ENCODE peak calls at places on chromosomes 12 and 14, in four cellular contexts. E is upper lobe of right lung; M is CD4-positive, alpha-beta T cell; J is esophagus squamous epithelium. L is an unnamed sample.

GRCh38 chr12:10191865-10192264 is 13.0 kb downstream of the TMEM52B start:
- DNase-seq in E (no peak), M (no peak), J (no peak), L (no peak)

GRCh38 chr12:57031228-57031670 is 14.9 kb upstream of the TAC3 start:
- DNase-seq in E (no peak), M (no peak), J (no peak), L (no peak)

GRCh38 chr12:123942911-123943648 is 29.6 kb downstream of the CCDC92 start:
- DNase-seq in E (no peak), M (no peak), J (no peak), L (no peak)

GRCh38 chr12:112107728-112108447 is 695 bp downstream of the NAA25 start:
- DNase-seq in E (peak), M (no peak), J (no peak), L (no peak)

GRCh38 chr14:89061696-89062095 is 237.2 kb downstream of the TTC8 start:
- DNase-seq in E (no peak), M (no peak), J (no peak), L (no peak)

GRCh38 chr12:44626883-44627282 is 249.2 kb downstream of the NELL2 start:
- DNase-seq in E (no peak), M (no peak), J (no peak), L (no peak)

GRCh38 chr14:103732868-103733626 is 17.4 kb downstream of the ZFYVE21 start:
- DNase-seq in E (peak), M (no peak), J (no peak), L (no peak)

GRCh38 chr12:89665556-89665955 is 43.1 kb downstream of the ATP2B1 start:
- DNase-seq in E (no peak), M (no peak), J (no peak), L (no peak)

GRCh38 chr12:91178139-91178561 is 4.5 kb downstream of the DCN start:
- DNase-seq in E (no peak), M (no peak), J (no peak), L (no peak)

GRCh38 chr12:1197264-1198018 is 206.4 kb downstream of the ERC1 start:
- DNase-seq in E (no peak), M (no peak), J (no peak), L (no peak)

GRCh38 chr12:95600567-95600966 is 49.3 kb upstream of the USP44 start:
- DNase-seq in E (no peak), M (no peak), J (no peak), L (no peak)

GRCh38 chr12:110262442-110263388 is 18.3 kb upstream of the ATP2A2 start:
- DNase-seq in E (peak), M (no peak), J (no peak), L (no peak)

GRCh38 chr12:109818900-109819500 is 14.2 kb downstream of the TRPV4 start:
- DNase-seq in E (no peak), M (no peak), J (no peak), L (no peak)

GRCh38 chr14:64715146-64715627 is 11.0 kb downstream of the PLEKHG3 start:
- DNase-seq in E (no peak), M (no peak), J (no peak), L (no peak)

GRCh38 chr12:109981311-109981710 is 14.9 kb downstream of the GIT2 start:
- DNase-seq in E (no peak), M (peak), J (no peak), L (no peak)

GRCh38 chr12:47066278-47067048 is 13.0 kb upstream of the PCED1B start:
- DNase-seq in E (no peak), M (no peak), J (no peak), L (no peak)

GRCh38 chr12:48000878-48001321 is 3.4 kb downstream of the COL2A1 start:
- DNase-seq in E (no peak), M (no peak), J (no peak), L (no peak)

GRCh38 chr12:66066929-66067281 is 63.6 kb downstream of the LLPH start:
- DNase-seq in E (no peak), M (no peak), J (no peak), L (no peak)

GRCh38 chr12:66063976-66064375 is 66.6 kb downstream of the LLPH start:
- DNase-seq in E (no peak), M (no peak), J (no peak), L (no peak)

GRCh38 chr12:66066071-66066928 is 64.2 kb downstream of the LLPH start:
- DNase-seq in E (no peak), M (no peak), J (no peak), L (no peak)

GRCh38 chr12:66065146-66065545 is 65.4 kb downstream of the LLPH start:
- DNase-seq in E (no peak), M (no peak), J (no peak), L (no peak)

GRCh38 chr12:66065623-66066022 is 64.9 kb downstream of the LLPH start:
- DNase-seq in E (no peak), M (no peak), J (no peak), L (no peak)
- H3K27ac ChIP-seq in E (no peak), M (no peak), J (no peak), L (no peak)

DNA sequence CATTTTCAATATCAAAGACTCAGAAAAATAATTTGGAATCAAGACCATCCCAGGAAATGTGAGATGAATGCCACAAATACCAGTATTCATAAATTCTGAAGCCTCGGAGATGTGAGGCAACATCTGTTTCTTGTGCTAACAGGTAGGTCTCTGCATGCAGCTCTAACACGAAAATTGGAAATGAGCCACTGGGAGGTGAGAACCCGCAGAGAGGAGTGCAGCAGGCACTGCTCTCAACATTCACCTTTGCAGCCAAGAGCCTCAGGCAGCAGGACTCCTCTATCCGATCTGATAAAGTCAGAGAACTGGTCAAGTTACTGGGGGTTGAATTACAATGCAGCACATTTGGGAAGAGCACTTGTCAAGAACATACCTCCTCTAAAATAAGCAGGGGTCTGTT is 209.4 kb upstream of the KRR1 start:
- DNase-seq in E (no peak), M (no peak), J (no peak), L (no peak)
- H3K27ac ChIP-seq in E (no peak), M (no peak), J (peak), L (no peak)

GRCh38 chr14:33709711-33710110 is 241.2 kb downstream of the EGLN3 start:
- DNase-seq in E (no peak), M (no peak), J (no peak), L (no peak)
- H3K27ac ChIP-seq in E (no peak), M (no peak), J (no peak), L (no peak)

DNA sequence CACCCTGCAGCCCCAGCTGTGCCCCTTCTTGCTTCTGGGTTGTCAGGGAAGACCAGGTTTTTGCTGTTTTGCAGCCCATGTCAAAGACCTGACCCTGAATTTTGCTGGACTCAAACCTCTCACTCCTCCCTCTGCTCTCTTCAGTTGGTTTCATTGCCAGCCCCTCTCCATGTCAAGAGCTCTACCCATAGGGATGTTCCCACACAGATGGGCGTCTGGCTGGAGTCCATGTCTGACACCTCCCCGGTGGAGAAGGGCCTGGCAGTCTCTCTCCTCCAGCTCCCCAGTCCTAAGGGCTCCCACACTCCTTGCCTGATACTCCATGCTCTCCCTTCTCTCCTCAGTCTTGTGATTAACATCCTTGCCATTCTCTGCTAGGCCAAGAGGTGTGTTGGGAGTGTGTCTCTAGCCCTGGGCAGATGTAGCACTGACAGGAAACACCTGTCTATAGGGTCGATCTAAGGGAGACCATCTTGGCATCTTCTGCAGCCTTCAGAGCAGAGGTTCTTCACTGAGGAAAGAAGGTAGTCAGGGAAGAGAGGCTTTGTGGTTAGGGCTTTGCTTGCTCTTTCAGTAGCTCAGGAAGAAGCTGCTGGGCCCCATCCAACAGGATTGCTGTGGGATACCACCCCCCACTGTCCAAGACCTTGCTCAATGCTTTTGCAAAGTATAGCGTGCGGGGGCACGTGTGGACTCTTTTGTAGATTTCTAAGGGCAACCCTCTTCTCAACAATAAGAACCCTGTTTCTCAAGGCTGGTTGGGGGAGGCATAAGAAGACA is 4.7 kb downstream of the ASIC1 start:
- DNase-seq in E (no peak), M (no peak), J (no peak), L (no peak)
- H3K27ac ChIP-seq in E (no peak), M (no peak), J (no peak), L (peak)